ENCODE peak calls at places on chromosomes 4 and X, in six cellular contexts. O, S, F, D, I and N are unnamed samples.

GRCh38 chr4:125501661-125502060 is 186.9 kb downstream of the FAT4 start:
- DNase-seq in S (no peak), D (no peak), I (no peak), F (no peak), O (no peak), N (no peak)

GRCh38 chr4:25950476-25951389 is 36.7 kb downstream of the SMIM20 start:
- DNase-seq in O (no peak), S (no peak), I (no peak), F (no peak), D (no peak), N (no peak)

GRCh38 chr4:172245493-172245892 is 432.3 kb downstream of the GALNTL6 start:
- DNase-seq in S (no peak), D (no peak), F (no peak), I (no peak), O (no peak), N (no peak)

GRCh38 chr4:666436-666810 is 7.7 kb downstream of the ATP5ME start:
- DNase-seq in O (no peak), F (no peak), S (no peak), D (no peak), I (no peak), N (no peak)

GRCh38 chr4:121376541-121376940 is 4.3 kb downstream of the QRFPR start:
- DNase-seq in S (no peak), F (no peak), O (no peak), D (no peak), I (no peak), N (no peak)

GRCh38 chr4:8920969-8921368 is 49.3 kb upstream of the HMX1 start:
- DNase-seq in S (peak; percentile 7), O (no peak), F (no peak), D (no peak), I (no peak), N (no peak)

GRCh38 chr4:140267576-140267975 is 105.9 kb upstream of the SCOC start:
- DNase-seq in D (no peak), O (no peak), F (no peak), I (no peak), S (no peak), N (no peak)

GRCh38 chr4:22463179-22463578 is 52.7 kb downstream of the ADGRA3 start:
- DNase-seq in F (no peak), S (no peak), O (no peak), D (no peak), I (peak; percentile 30), N (no peak)

GRCh38 chr4:26217961-26218676 is 102.7 kb upstream of the RBPJ start:
- DNase-seq in D (no peak), S (no peak), O (no peak), F (no peak), I (no peak), N (no peak)

GRCh38 chr4:90025248-90025647 is 101.9 kb upstream of the CCSER1 start:
- DNase-seq in S (no peak), F (no peak), D (no peak), O (no peak), I (no peak), N (no peak)

GRCh38 chr4:108172231-108172779 is 3.6 kb upstream of the LEF1 start:
- DNase-seq in D (no peak), F (no peak), O (no peak), I (peak; percentile 67), S (no peak), N (no peak)

GRCh38 chr4:118909173-118909956 is 20.7 kb downstream of the SYNPO2 start:
- DNase-seq in D (no peak), I (no peak), F (no peak), S (no peak), O (no peak), N (no peak)

GRCh38 chr4:183329954-183330742 is 7.9 kb upstream of the CLDN24 start:
- DNase-seq in F (no peak), S (no peak), I (no peak), O (no peak), D (no peak), N (no peak)

GRCh38 chrX:69523314-69523713 is 19.2 kb downstream of the NALF2 start:
- DNase-seq in S (no peak), F (no peak), O (no peak), I (no peak), D (no peak), N (no peak)

GRCh38 chr4:120808475-120809141 is 113.9 kb downstream of the PRDM5 start:
- DNase-seq in S (no peak), O (no peak), D (no peak), I (no peak), F (no peak), N (no peak)

GRCh38 chr4:180041576-180041975 is 2201.6 kb upstream of the TENM3 start:
- DNase-seq in I (no peak), D (no peak), O (no peak), F (no peak), S (no peak), N (no peak)

GRCh38 chr4:39042365-39042764 is 10.2 kb upstream of the TMEM156 start:
- DNase-seq in F (no peak), S (no peak), I (no peak), D (no peak), O (no peak), N (no peak)